ENCODE peak calls at places on chromosomes 6 and 20, in nine cellular contexts. F is heart right ventricle, C is MM.1S, T is PC-9, U is IMR-90, G is cardiac muscle cell, S is tibial artery, R is A549, A is left lung. B is an unnamed sample. For H3K4me1, the result is how much of the 10 kb centered on the place peaks cover.

GRCh38 chr20:34607066-34607465 is 48.5 kb downstream of the MAP1LC3A start:
- DNase-seq in F (no peak), C (no peak), T (no peak), U (no peak), G (no peak), S (no peak), R (no peak), A (no peak), B (no peak)

GRCh38 chr6:33886673-33887144 is 82.9 kb upstream of the MLN start:
- DNase-seq in F (peak), C (no peak), T (no peak), U (peak), G (peak), S (peak), R (no peak), A (no peak), B (no peak)

GRCh38 chr6:162942860-162943259 is 215.1 kb downstream of the PACRG start:
- DNase-seq in F (no peak), C (no peak), T (no peak), U (peak), G (peak), S (no peak), R (no peak), A (no peak), B (no peak)

GRCh38 chr6:123879749-123880148 is 76.1 kb downstream of the NKAIN2 start:
- DNase-seq in F (no peak), C (no peak), T (no peak), U (no peak), G (no peak), S (no peak), R (no peak), A (no peak), B (no peak)

GRCh38 chr20:38034961-38035360 is 1.4 kb downstream of the RPRD1B start:
- DNase-seq in F (no peak), C (no peak), T (no peak), U (no peak), G (no peak), S (no peak), R (no peak), A (no peak), B (no peak)

GRCh38 chr6:157615411-157615763 is 207.7 kb upstream of the SNX9 start:
- DNase-seq in F (no peak), C (no peak), T (no peak), U (no peak), G (no peak), S (no peak), R (no peak), A (no peak), B (no peak)

GRCh38 chr6:163716690-163717089 is 302.2 kb downstream of the QKI start:
- DNase-seq in F (no peak), C (no peak), T (no peak), U (no peak), G (no peak), S (no peak), R (no peak), A (no peak), B (no peak)

GRCh38 chr6:5302995-5303622 is 41.8 kb downstream of the FARS2 start:
- DNase-seq in F (peak), C (peak), T (peak), U (peak), G (peak), S (no peak), R (peak), A (peak), B (peak)

GRCh38 chr6:143127941-143128340 is 67.3 kb downstream of the AIG1 start:
- DNase-seq in F (no peak), C (no peak), T (no peak), U (no peak), G (no peak), S (no peak), R (no peak), A (no peak), B (no peak)

GRCh38 chr6:111689946-111690345 is 84.3 kb upstream of the TRAF3IP2 start:
- DNase-seq in F (no peak), C (no peak), T (no peak), U (no peak), G (no peak), S (no peak), R (no peak), A (no peak), B (no peak)

GRCh38 chr20:36624068-36624813 is 18.7 kb downstream of the RAB5IF start:
- DNase-seq in F (no peak), C (no peak), T (peak), U (no peak), G (no peak), S (no peak), R (no peak), A (no peak), B (no peak)

GRCh38 chr6:131139599-131139998 is 4.3 kb downstream of the AKAP7 start:
- DNase-seq in F (no peak), C (no peak), T (no peak), U (no peak), G (no peak), S (no peak), R (no peak), A (no peak), B (no peak)

GRCh38 chr6:19382676-19383075 is 454.5 kb upstream of the ID4 start:
- DNase-seq in F (no peak), C (no peak), T (no peak), U (no peak), G (no peak), S (no peak), R (no peak), A (no peak), B (no peak)

GRCh38 chr6:163877877-163878639 is 463.5 kb downstream of the QKI start:
- DNase-seq in F (no peak), C (no peak), T (no peak), U (no peak), G (no peak), S (no peak), R (no peak), A (no peak), B (no peak)

GRCh38 chr6:138430361-138431145 is 26.5 kb downstream of the HEBP2 start:
- DNase-seq in F (peak), C (no peak), T (no peak), U (no peak), G (peak), S (no peak), R (no peak), A (no peak), B (no peak)

GRCh38 chr6:15249371-15250019 is 3.6 kb downstream of the JARID2 start:
- DNase-seq in F (no peak), C (no peak), T (no peak), U (no peak), G (no peak), S (no peak), R (no peak), A (no peak), B (no peak)

GRCh38 chr6:15247750-15248450 is 2.0 kb downstream of the JARID2 start:
- DNase-seq in F (peak), C (peak), T (peak), U (peak), G (peak), S (peak), R (peak), A (peak), B (peak)

GRCh38 chr6:15250440-15251168 is 4.7 kb downstream of the JARID2 start:
- DNase-seq in F (no peak), C (no peak), T (no peak), U (no peak), G (no peak), S (no peak), R (no peak), A (no peak), B (no peak)

GRCh38 chr6:15247214-15247749 is 1.4 kb downstream of the JARID2 start:
- DNase-seq in F (no peak), C (no peak), T (no peak), U (no peak), G (no peak), S (no peak), R (no peak), A (no peak), B (no peak)

GRCh38 chr6:15248451-15249370 is 2.8 kb downstream of the JARID2 start:
- DNase-seq in F (peak), C (peak), T (peak), U (peak), G (peak), S (peak), R (peak), A (peak), B (peak)
- TF ChIP-seq CTCF in F (no peak), C (no peak), T (peak), U (peak), G (peak), S (no peak), R (no peak), A (no peak), B (no peak)

GRCh38 chr20:16580596-16580995 is 7.3 kb upstream of the KIF16B start:
- DNase-seq in F (no peak), C (no peak), T (no peak), U (no peak), G (no peak), S (no peak), R (no peak), A (no peak), B (no peak)
- H3K4me1 ChIP-seq in F (under half), C (under half), T (under half), U (under half), G (under half), S (under half), R (under half), A (under half), B (under half)

GRCh38 chr20:23106271-23106851 is 20.2 kb upstream of the CD93 start:
- DNase-seq in F (no peak), C (no peak), T (no peak), U (peak), G (no peak), S (peak), R (no peak), A (no peak), B (no peak)
- TF ChIP-seq CTCF in F (no peak), C (no peak), T (no peak), U (no peak), G (no peak), S (no peak), R (no peak), A (peak), B (peak)

DNA sequence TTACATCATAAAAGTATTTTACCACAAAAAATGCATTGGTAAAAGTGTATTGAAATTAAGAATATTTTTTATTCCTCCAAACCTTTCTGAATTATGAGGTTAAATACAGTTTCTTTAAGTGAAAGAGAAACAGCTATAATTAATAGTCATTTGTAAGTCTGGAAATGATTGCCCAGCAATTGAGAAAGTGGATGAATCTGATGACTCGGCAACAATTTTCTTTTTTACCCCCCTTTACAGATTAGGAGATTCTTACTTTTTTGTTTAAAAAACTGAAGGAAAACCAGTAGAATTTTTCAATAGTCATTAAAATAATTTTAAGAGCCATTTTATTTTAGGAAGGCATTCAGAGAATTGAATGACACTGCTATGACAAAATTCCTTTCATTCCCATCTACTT is 169.6 kb upstream of the PRND start:
- DNase-seq in F (no peak), C (no peak), T (no peak), U (no peak), G (no peak), S (no peak), R (no peak), A (no peak), B (no peak)
- H3K4me1 ChIP-seq in F (under half), C (under half), T (under half), U (under half), G (under half), S (under half), R (under half), A (under half), B (under half)

GRCh38 chr6:84081222-84081621 is 47.6 kb downstream of the MRAP2 start:
- DNase-seq in F (no peak), C (no peak), T (no peak), U (no peak), G (no peak), S (no peak), R (no peak), A (no peak), B (no peak)
- TF ChIP-seq CTCF in F (no peak), C (no peak), T (no peak), U (no peak), G (no peak), S (no peak), R (no peak), A (no peak), B (no peak)

GRCh38 chr6:154737424-154737823 is 4.2 kb downstream of the SCAF8 start:
- DNase-seq in F (no peak), C (no peak), T (no peak), U (no peak), G (no peak), S (no peak), R (no peak), A (no peak), B (no peak)

GRCh38 chr6:154736613-154737259 is 3.5 kb downstream of the SCAF8 start:
- DNase-seq in F (no peak), C (no peak), T (no peak), U (no peak), G (no peak), S (no peak), R (no peak), A (no peak), B (no peak)

GRCh38 chr6:154745243-154745642 is 12.0 kb downstream of the SCAF8 start:
- DNase-seq in F (no peak), C (no peak), T (no peak), U (no peak), G (no peak), S (no peak), R (no peak), A (no peak), B (no peak)

GRCh38 chr6:154738561-154738961 is 5.3 kb downstream of the SCAF8 start:
- DNase-seq in F (no peak), C (no peak), T (no peak), U (peak), G (peak), S (no peak), R (no peak), A (no peak), B (no peak)

GRCh38 chr6:154740658-154741057 is 7.4 kb downstream of the SCAF8 start:
- DNase-seq in F (no peak), C (no peak), T (no peak), U (no peak), G (no peak), S (no peak), R (no peak), A (no peak), B (no peak)
- H3K4me1 ChIP-seq in F (half or more), C (under half), T (under half), U (under half), G (under half), S (under half), R (under half), A (under half), B (under half)

DNA sequence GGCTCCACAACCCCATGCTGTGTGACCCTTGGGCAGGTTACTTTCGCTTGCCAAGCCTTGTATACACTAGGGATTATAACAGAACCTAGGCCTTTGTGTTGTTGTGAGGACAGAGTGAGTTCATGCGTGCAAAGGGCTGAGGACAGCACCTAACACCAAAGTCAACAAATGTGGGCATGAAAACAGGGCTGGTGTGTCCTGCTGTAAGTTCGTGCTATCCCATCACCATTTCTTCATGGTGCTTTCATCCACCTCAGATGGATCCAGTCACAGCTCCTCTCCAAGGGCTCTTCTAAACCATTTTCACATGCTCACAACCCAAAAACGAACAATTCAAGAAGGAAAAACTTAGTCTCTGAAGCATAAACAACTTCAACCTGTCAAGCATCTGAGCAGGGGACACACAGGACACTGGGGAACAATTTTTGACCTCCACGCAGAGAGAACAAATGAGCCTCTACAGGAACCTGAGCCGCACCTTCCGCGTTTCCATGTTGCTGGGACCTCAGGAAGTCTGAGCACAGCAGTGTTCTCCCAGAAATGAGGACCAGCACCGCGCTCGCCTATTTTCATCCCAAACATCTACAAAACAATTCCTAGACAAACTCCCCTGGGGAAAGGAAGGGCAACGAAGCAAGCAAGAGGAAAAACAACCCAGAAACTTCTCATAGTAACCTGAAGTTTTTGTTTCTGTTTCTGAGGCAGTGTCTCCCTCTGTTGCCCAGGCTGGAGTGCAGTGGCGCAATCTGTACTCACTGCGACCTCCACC is 3.1 kb downstream of the LRP11 start:
- DNase-seq in F (no peak), C (no peak), T (no peak), U (no peak), G (no peak), S (no peak), R (no peak), A (no peak), B (no peak)
- TF ChIP-seq CTCF in F (no peak), C (no peak), T (no peak), U (peak), G (no peak), S (no peak), R (peak), A (no peak), B (no peak)